ENCODE peak calls at places on chromosomes 16 and 17, in ten cellular contexts. One of them, this sample, is unnamed.

GRCh38 chr17:7922499-7923289 is 6.6 kb upstream of the RNF227 start:
- DNase-seq in stimulated activated CD8-positive, alpha-beta memory T cell treated with anti-CD3 and anti-CD28 coated beads, Interleukin-7, amount 100 ng/mL, for 1 hour: peak
- DNase-seq in gastrocnemius medialis: peak
- DNase-seq in stimulated activated CD4-positive, alpha-beta T cell treated with anti-CD3 and anti-CD28 coated beads, Interleukin-1b, Interleukin-23, amount 100 ng/mL, for 4 hours: peak
- DNase-seq in ACHN: peak
- DNase-seq in vagina: no peak
- DNase-seq in small intestine: peak
- DNase-seq in stomach: peak
- DNase-seq in cardiac fibroblast: peak
- DNase-seq in NCI-H1417: peak
- DNase-seq in this sample: peak

GRCh38 chr17:60579090-60579489 is 20.9 kb upstream of the PPM1D start:
- DNase-seq in small intestine: no peak
- DNase-seq in NCI-H1417: no peak
- DNase-seq in stimulated activated CD4-positive, alpha-beta T cell treated with anti-CD3 and anti-CD28 coated beads, Interleukin-1b, Interleukin-23, amount 100 ng/mL, for 4 hours: no peak
- DNase-seq in gastrocnemius medialis: no peak
- DNase-seq in stimulated activated CD8-positive, alpha-beta memory T cell treated with anti-CD3 and anti-CD28 coated beads, Interleukin-7, amount 100 ng/mL, for 1 hour: no peak
- DNase-seq in vagina: no peak
- DNase-seq in stomach: no peak
- DNase-seq in cardiac fibroblast: peak
- DNase-seq in ACHN: no peak
- DNase-seq in this sample: no peak

GRCh38 chr17:17810374-17811248 is 26.2 kb downstream of the SREBF1 start:
- DNase-seq in cardiac fibroblast: no peak
- DNase-seq in stimulated activated CD4-positive, alpha-beta T cell treated with anti-CD3 and anti-CD28 coated beads, Interleukin-1b, Interleukin-23, amount 100 ng/mL, for 4 hours: no peak
- DNase-seq in stimulated activated CD8-positive, alpha-beta memory T cell treated with anti-CD3 and anti-CD28 coated beads, Interleukin-7, amount 100 ng/mL, for 1 hour: no peak
- DNase-seq in ACHN: no peak
- DNase-seq in vagina: no peak
- DNase-seq in stomach: no peak
- DNase-seq in gastrocnemius medialis: no peak
- DNase-seq in NCI-H1417: no peak
- DNase-seq in small intestine: no peak
- DNase-seq in this sample: no peak

GRCh38 chr16:2284797-2285576 is 17.1 kb upstream of the RNPS1 start:
- DNase-seq in stimulated activated CD4-positive, alpha-beta T cell treated with anti-CD3 and anti-CD28 coated beads, Interleukin-1b, Interleukin-23, amount 100 ng/mL, for 4 hours: no peak
- DNase-seq in NCI-H1417: no peak
- DNase-seq in small intestine: no peak
- DNase-seq in ACHN: no peak
- DNase-seq in vagina: no peak
- DNase-seq in gastrocnemius medialis: no peak
- DNase-seq in stimulated activated CD8-positive, alpha-beta memory T cell treated with anti-CD3 and anti-CD28 coated beads, Interleukin-7, amount 100 ng/mL, for 1 hour: no peak
- DNase-seq in cardiac fibroblast: no peak
- DNase-seq in stomach: no peak
- DNase-seq in this sample: no peak

GRCh38 chr17:56260421-56260820 is 107.1 kb downstream of the ANKFN1 start:
- DNase-seq in NCI-H1417: no peak
- DNase-seq in stomach: no peak
- DNase-seq in stimulated activated CD8-positive, alpha-beta memory T cell treated with anti-CD3 and anti-CD28 coated beads, Interleukin-7, amount 100 ng/mL, for 1 hour: no peak
- DNase-seq in stimulated activated CD4-positive, alpha-beta T cell treated with anti-CD3 and anti-CD28 coated beads, Interleukin-1b, Interleukin-23, amount 100 ng/mL, for 4 hours: no peak
- DNase-seq in small intestine: no peak
- DNase-seq in gastrocnemius medialis: no peak
- DNase-seq in cardiac fibroblast: no peak
- DNase-seq in ACHN: no peak
- DNase-seq in vagina: no peak
- DNase-seq in this sample: no peak

GRCh38 chr17:43655702-43656275 is 5.9 kb downstream of the MEOX1 start:
- DNase-seq in vagina: no peak
- DNase-seq in ACHN: no peak
- DNase-seq in stomach: no peak
- DNase-seq in cardiac fibroblast: no peak
- DNase-seq in stimulated activated CD8-positive, alpha-beta memory T cell treated with anti-CD3 and anti-CD28 coated beads, Interleukin-7, amount 100 ng/mL, for 1 hour: no peak
- DNase-seq in stimulated activated CD4-positive, alpha-beta T cell treated with anti-CD3 and anti-CD28 coated beads, Interleukin-1b, Interleukin-23, amount 100 ng/mL, for 4 hours: no peak
- DNase-seq in gastrocnemius medialis: no peak
- DNase-seq in NCI-H1417: no peak
- DNase-seq in small intestine: no peak
- DNase-seq in this sample: no peak

GRCh38 chr17:81599719-81600486 is 37.0 kb downstream of the NPLOC4 start:
- DNase-seq in stomach: no peak
- DNase-seq in NCI-H1417: no peak
- DNase-seq in gastrocnemius medialis: no peak
- DNase-seq in stimulated activated CD4-positive, alpha-beta T cell treated with anti-CD3 and anti-CD28 coated beads, Interleukin-1b, Interleukin-23, amount 100 ng/mL, for 4 hours: no peak
- DNase-seq in ACHN: no peak
- DNase-seq in small intestine: no peak
- DNase-seq in vagina: no peak
- DNase-seq in stimulated activated CD8-positive, alpha-beta memory T cell treated with anti-CD3 and anti-CD28 coated beads, Interleukin-7, amount 100 ng/mL, for 1 hour: no peak
- DNase-seq in cardiac fibroblast: peak
- DNase-seq in this sample: no peak

GRCh38 chr17:80718428-80718827 is 173.8 kb downstream of the RPTOR start:
- DNase-seq in small intestine: no peak
- DNase-seq in stimulated activated CD4-positive, alpha-beta T cell treated with anti-CD3 and anti-CD28 coated beads, Interleukin-1b, Interleukin-23, amount 100 ng/mL, for 4 hours: no peak
- DNase-seq in gastrocnemius medialis: no peak
- DNase-seq in stomach: no peak
- DNase-seq in vagina: no peak
- DNase-seq in NCI-H1417: no peak
- DNase-seq in cardiac fibroblast: no peak
- DNase-seq in stimulated activated CD8-positive, alpha-beta memory T cell treated with anti-CD3 and anti-CD28 coated beads, Interleukin-7, amount 100 ng/mL, for 1 hour: no peak
- DNase-seq in ACHN: no peak
- DNase-seq in this sample: no peak

GRCh38 chr17:77802811-77803220 is 155.7 kb upstream of the TNRC6C start:
- DNase-seq in stimulated activated CD4-positive, alpha-beta T cell treated with anti-CD3 and anti-CD28 coated beads, Interleukin-1b, Interleukin-23, amount 100 ng/mL, for 4 hours: no peak
- DNase-seq in stomach: no peak
- DNase-seq in small intestine: no peak
- DNase-seq in ACHN: no peak
- DNase-seq in NCI-H1417: peak
- DNase-seq in gastrocnemius medialis: no peak
- DNase-seq in cardiac fibroblast: peak
- DNase-seq in stimulated activated CD8-positive, alpha-beta memory T cell treated with anti-CD3 and anti-CD28 coated beads, Interleukin-7, amount 100 ng/mL, for 1 hour: no peak
- DNase-seq in vagina: no peak
- DNase-seq in this sample: no peak

GRCh38 chr17:80678621-80679020 is 134.0 kb downstream of the RPTOR start:
- DNase-seq in ACHN: peak
- DNase-seq in cardiac fibroblast: peak
- DNase-seq in stimulated activated CD4-positive, alpha-beta T cell treated with anti-CD3 and anti-CD28 coated beads, Interleukin-1b, Interleukin-23, amount 100 ng/mL, for 4 hours: no peak
- DNase-seq in stomach: no peak
- DNase-seq in stimulated activated CD8-positive, alpha-beta memory T cell treated with anti-CD3 and anti-CD28 coated beads, Interleukin-7, amount 100 ng/mL, for 1 hour: no peak
- DNase-seq in NCI-H1417: no peak
- DNase-seq in gastrocnemius medialis: no peak
- DNase-seq in small intestine: no peak
- DNase-seq in vagina: no peak
- DNase-seq in this sample: no peak

GRCh38 chr17:30345089-30345433 is 11.2 kb upstream of the TMIGD1 start:
- DNase-seq in cardiac fibroblast: no peak
- DNase-seq in stimulated activated CD8-positive, alpha-beta memory T cell treated with anti-CD3 and anti-CD28 coated beads, Interleukin-7, amount 100 ng/mL, for 1 hour: no peak
- DNase-seq in vagina: no peak
- DNase-seq in small intestine: no peak
- DNase-seq in stomach: no peak
- DNase-seq in ACHN: no peak
- DNase-seq in NCI-H1417: no peak
- DNase-seq in gastrocnemius medialis: no peak
- DNase-seq in stimulated activated CD4-positive, alpha-beta T cell treated with anti-CD3 and anti-CD28 coated beads, Interleukin-1b, Interleukin-23, amount 100 ng/mL, for 4 hours: no peak
- DNase-seq in this sample: no peak

GRCh38 chr16:53922805-53923645 is 219.1 kb downstream of the FTO start:
- DNase-seq in vagina: no peak
- DNase-seq in stimulated activated CD8-positive, alpha-beta memory T cell treated with anti-CD3 and anti-CD28 coated beads, Interleukin-7, amount 100 ng/mL, for 1 hour: no peak
- DNase-seq in stimulated activated CD4-positive, alpha-beta T cell treated with anti-CD3 and anti-CD28 coated beads, Interleukin-1b, Interleukin-23, amount 100 ng/mL, for 4 hours: no peak
- DNase-seq in cardiac fibroblast: no peak
- DNase-seq in ACHN: no peak
- DNase-seq in stomach: no peak
- DNase-seq in gastrocnemius medialis: no peak
- DNase-seq in NCI-H1417: peak
- DNase-seq in small intestine: no peak
- DNase-seq in this sample: no peak

GRCh38 chr17:15364615-15365014 is 23.2 kb upstream of the TEKT3 start:
- DNase-seq in stimulated activated CD4-positive, alpha-beta T cell treated with anti-CD3 and anti-CD28 coated beads, Interleukin-1b, Interleukin-23, amount 100 ng/mL, for 4 hours: no peak
- DNase-seq in ACHN: no peak
- DNase-seq in NCI-H1417: no peak
- DNase-seq in small intestine: no peak
- DNase-seq in stomach: no peak
- DNase-seq in gastrocnemius medialis: peak
- DNase-seq in stimulated activated CD8-positive, alpha-beta memory T cell treated with anti-CD3 and anti-CD28 coated beads, Interleukin-7, amount 100 ng/mL, for 1 hour: no peak
- DNase-seq in vagina: no peak
- DNase-seq in cardiac fibroblast: peak
- DNase-seq in this sample: no peak

GRCh38 chr17:41322264-41322902 is 6.9 kb upstream of the KRTAP17-1 start:
- DNase-seq in gastrocnemius medialis: no peak
- DNase-seq in stimulated activated CD4-positive, alpha-beta T cell treated with anti-CD3 and anti-CD28 coated beads, Interleukin-1b, Interleukin-23, amount 100 ng/mL, for 4 hours: no peak
- DNase-seq in cardiac fibroblast: peak
- DNase-seq in stimulated activated CD8-positive, alpha-beta memory T cell treated with anti-CD3 and anti-CD28 coated beads, Interleukin-7, amount 100 ng/mL, for 1 hour: no peak
- DNase-seq in small intestine: peak
- DNase-seq in ACHN: peak
- DNase-seq in vagina: no peak
- DNase-seq in NCI-H1417: peak
- DNase-seq in stomach: no peak
- DNase-seq in this sample: no peak

GRCh38 chr17:1724351-1724868 is at the start of gene WDR81:
- DNase-seq in stimulated activated CD8-positive, alpha-beta memory T cell treated with anti-CD3 and anti-CD28 coated beads, Interleukin-7, amount 100 ng/mL, for 1 hour: peak
- DNase-seq in NCI-H1417: peak
- DNase-seq in stomach: peak
- DNase-seq in gastrocnemius medialis: peak
- DNase-seq in small intestine: peak
- DNase-seq in cardiac fibroblast: peak
- DNase-seq in stimulated activated CD4-positive, alpha-beta T cell treated with anti-CD3 and anti-CD28 coated beads, Interleukin-1b, Interleukin-23, amount 100 ng/mL, for 4 hours: peak
- DNase-seq in vagina: no peak
- DNase-seq in ACHN: peak
- DNase-seq in this sample: peak

GRCh38 chr17:74152591-74153455 is 50.7 kb upstream of the RPL38 start:
- DNase-seq in small intestine: no peak
- DNase-seq in stimulated activated CD4-positive, alpha-beta T cell treated with anti-CD3 and anti-CD28 coated beads, Interleukin-1b, Interleukin-23, amount 100 ng/mL, for 4 hours: no peak
- DNase-seq in stomach: no peak
- DNase-seq in NCI-H1417: no peak
- DNase-seq in vagina: peak
- DNase-seq in stimulated activated CD8-positive, alpha-beta memory T cell treated with anti-CD3 and anti-CD28 coated beads, Interleukin-7, amount 100 ng/mL, for 1 hour: no peak
- DNase-seq in cardiac fibroblast: no peak
- DNase-seq in gastrocnemius medialis: no peak
- DNase-seq in ACHN: no peak
- DNase-seq in this sample: peak

GRCh38 chr16:55323637-55324490 is at the start of gene IRX6:
- DNase-seq in ACHN: peak
- DNase-seq in stimulated activated CD4-positive, alpha-beta T cell treated with anti-CD3 and anti-CD28 coated beads, Interleukin-1b, Interleukin-23, amount 100 ng/mL, for 4 hours: no peak
- DNase-seq in vagina: no peak
- DNase-seq in small intestine: no peak
- DNase-seq in cardiac fibroblast: no peak
- DNase-seq in gastrocnemius medialis: no peak
- DNase-seq in NCI-H1417: peak
- DNase-seq in stimulated activated CD8-positive, alpha-beta memory T cell treated with anti-CD3 and anti-CD28 coated beads, Interleukin-7, amount 100 ng/mL, for 1 hour: no peak
- DNase-seq in stomach: no peak
- DNase-seq in this sample: no peak

GRCh38 chr17:4215882-4216411 is 47.8 kb downstream of the ANKFY1 start:
- DNase-seq in ACHN: no peak
- DNase-seq in stimulated activated CD8-positive, alpha-beta memory T cell treated with anti-CD3 and anti-CD28 coated beads, Interleukin-7, amount 100 ng/mL, for 1 hour: no peak
- DNase-seq in vagina: no peak
- DNase-seq in small intestine: no peak
- DNase-seq in stimulated activated CD4-positive, alpha-beta T cell treated with anti-CD3 and anti-CD28 coated beads, Interleukin-1b, Interleukin-23, amount 100 ng/mL, for 4 hours: no peak
- DNase-seq in gastrocnemius medialis: no peak
- DNase-seq in NCI-H1417: no peak
- DNase-seq in cardiac fibroblast: peak
- DNase-seq in stomach: no peak
- DNase-seq in this sample: no peak

GRCh38 chr17:63476857-63477470 is at the start of gene ACE:
- DNase-seq in NCI-H1417: peak
- DNase-seq in gastrocnemius medialis: no peak
- DNase-seq in cardiac fibroblast: no peak
- DNase-seq in stimulated activated CD4-positive, alpha-beta T cell treated with anti-CD3 and anti-CD28 coated beads, Interleukin-1b, Interleukin-23, amount 100 ng/mL, for 4 hours: peak
- DNase-seq in vagina: no peak
- DNase-seq in stomach: peak
- DNase-seq in ACHN: peak
- DNase-seq in small intestine: peak
- DNase-seq in stimulated activated CD8-positive, alpha-beta memory T cell treated with anti-CD3 and anti-CD28 coated beads, Interleukin-7, amount 100 ng/mL, for 1 hour: no peak
- DNase-seq in this sample: no peak

GRCh38 chr16:86355951-86356350 is 154.4 kb upstream of the FOXF1 start:
- DNase-seq in vagina: no peak
- DNase-seq in NCI-H1417: no peak
- DNase-seq in ACHN: no peak
- DNase-seq in cardiac fibroblast: no peak
- DNase-seq in small intestine: no peak
- DNase-seq in stimulated activated CD4-positive, alpha-beta T cell treated with anti-CD3 and anti-CD28 coated beads, Interleukin-1b, Interleukin-23, amount 100 ng/mL, for 4 hours: no peak
- DNase-seq in stomach: no peak
- DNase-seq in gastrocnemius medialis: no peak
- DNase-seq in stimulated activated CD8-positive, alpha-beta memory T cell treated with anti-CD3 and anti-CD28 coated beads, Interleukin-7, amount 100 ng/mL, for 1 hour: no peak
- DNase-seq in this sample: no peak

GRCh38 chr16:1403036-1403435 is 11.5 kb downstream of the UNKL start:
- DNase-seq in stimulated activated CD4-positive, alpha-beta T cell treated with anti-CD3 and anti-CD28 coated beads, Interleukin-1b, Interleukin-23, amount 100 ng/mL, for 4 hours: no peak
- DNase-seq in gastrocnemius medialis: no peak
- DNase-seq in small intestine: no peak
- DNase-seq in ACHN: no peak
- DNase-seq in stomach: no peak
- DNase-seq in stimulated activated CD8-positive, alpha-beta memory T cell treated with anti-CD3 and anti-CD28 coated beads, Interleukin-7, amount 100 ng/mL, for 1 hour: no peak
- DNase-seq in cardiac fibroblast: no peak
- DNase-seq in vagina: no peak
- DNase-seq in NCI-H1417: no peak
- DNase-seq in this sample: no peak

GRCh38 chr17:32786169-32786568 is 90.8 kb downstream of the MYO1D start:
- DNase-seq in vagina: no peak
- DNase-seq in small intestine: no peak
- DNase-seq in NCI-H1417: no peak
- DNase-seq in cardiac fibroblast: no peak
- DNase-seq in gastrocnemius medialis: no peak
- DNase-seq in stomach: no peak
- DNase-seq in stimulated activated CD4-positive, alpha-beta T cell treated with anti-CD3 and anti-CD28 coated beads, Interleukin-1b, Interleukin-23, amount 100 ng/mL, for 4 hours: no peak
- DNase-seq in ACHN: no peak
- DNase-seq in stimulated activated CD8-positive, alpha-beta memory T cell treated with anti-CD3 and anti-CD28 coated beads, Interleukin-7, amount 100 ng/mL, for 1 hour: no peak
- DNase-seq in this sample: no peak

GRCh38 chr16:24070851-24071250 is 185.3 kb upstream of the CACNG3 start:
- DNase-seq in vagina: peak
- DNase-seq in cardiac fibroblast: peak
- DNase-seq in gastrocnemius medialis: no peak
- DNase-seq in small intestine: peak
- DNase-seq in NCI-H1417: peak
- DNase-seq in stomach: no peak
- DNase-seq in stimulated activated CD8-positive, alpha-beta memory T cell treated with anti-CD3 and anti-CD28 coated beads, Interleukin-7, amount 100 ng/mL, for 1 hour: no peak
- DNase-seq in stimulated activated CD4-positive, alpha-beta T cell treated with anti-CD3 and anti-CD28 coated beads, Interleukin-1b, Interleukin-23, amount 100 ng/mL, for 4 hours: no peak
- DNase-seq in ACHN: peak
- DNase-seq in this sample: no peak